ENCODE peak calls at places on chromosomes 16 and 17, in ten cellular contexts. H is neural crest cell, E is hepatocyte, W is fibroblast of lung, R is mucosa of descending colon, K is SK-N-SH, L is BE2C, Z is psoas muscle, P is IMR-90, Y is body of pancreas. J is an unnamed sample.
A peak's percentile ranks its signal among the peaks of the same experiment; 100 is the strongest.

GRCh38 chr16:85592700-85593502 is 20.2 kb upstream of the GSE1 start:
- DNase-seq in Z (no peak), P (peak; percentile 59), E (no peak), R (no peak), L (no peak), K (no peak), W (peak; percentile 62), H (no peak), Y (no peak), J (no peak)

GRCh38 chr17:2064980-2065785 is 10.3 kb downstream of the HIC1 start:
- DNase-seq in W (no peak), H (no peak), Y (no peak), E (no peak), R (no peak), Z (peak; percentile 64), K (peak; percentile 66), P (peak; percentile 68), L (peak; percentile 52), J (no peak)

GRCh38 chr17:36034127-36034526 is 16.4 kb upstream of the CCL23 start:
- DNase-seq in Y (no peak), Z (no peak), W (no peak), E (no peak), L (no peak), K (no peak), R (no peak), H (no peak), P (no peak), J (no peak)

GRCh38 chr17:14336418-14336817 is 35.5 kb downstream of the HS3ST3B1 start:
- DNase-seq in H (no peak), Y (no peak), W (no peak), R (no peak), L (no peak), E (no peak), Z (no peak), K (no peak), P (no peak), J (no peak)

GRCh38 chr17:2990396-2990795 is 73.0 kb downstream of the OR1D5 start:
- DNase-seq in P (no peak), Y (no peak), K (no peak), E (no peak), H (no peak), W (no peak), Z (no peak), R (no peak), L (no peak), J (no peak)

GRCh38 chr17:45394913-45395568 is 37.6 kb downstream of the ARHGAP27 start:
- DNase-seq in Y (peak; percentile 65), L (peak; percentile 91), K (peak; percentile 95), W (peak; percentile 91), H (peak; percentile 85), E (peak; percentile 89), R (peak; percentile 74), P (peak; percentile 90), Z (peak; percentile 67), J (peak; percentile 87)

GRCh38 chr17:10292057-10292931 is 80.5 kb downstream of the MYH13 start:
- DNase-seq in H (no peak), K (no peak), W (peak; percentile 10), P (peak; percentile 26), Y (no peak), R (no peak), E (peak; percentile 66), L (no peak), Z (peak; percentile 66), J (no peak)

GRCh38 chr16:88337021-88337420 is 45.7 kb upstream of the ZNF469 start:
- DNase-seq in H (no peak), W (no peak), K (no peak), E (no peak), Z (no peak), Y (no peak), L (no peak), P (peak; percentile 10), R (no peak), J (no peak)

GRCh38 chr17:499836-500543 is 147.4 kb upstream of the RPH3AL start:
- DNase-seq in L (no peak), W (no peak), Z (no peak), E (no peak), R (no peak), H (no peak), K (no peak), P (no peak), Y (no peak), J (no peak)

GRCh38 chr16:89917773-89918452 is 749 bp upstream of the MC1R start:
- DNase-seq in Y (peak; percentile 38), Z (peak; percentile 82), P (peak; percentile 73), R (peak; percentile 64), K (peak; percentile 82), W (peak; percentile 92), L (peak; percentile 93), H (peak; percentile 53), E (peak; percentile 86), J (peak; percentile 69)

GRCh38 chr17:74330446-74330845 is 4.4 kb downstream of the KIF19 start:
- DNase-seq in Z (no peak), L (no peak), K (no peak), P (no peak), W (no peak), Y (no peak), E (no peak), H (no peak), R (no peak), J (no peak)

GRCh38 chr16:72312862-72313261 is 140.9 kb upstream of the PMFBP1 start:
- DNase-seq in H (no peak), W (peak; percentile 68), K (no peak), E (peak; percentile 34), P (peak; percentile 25), Y (no peak), L (no peak), R (no peak), Z (no peak), J (no peak)

DNA sequence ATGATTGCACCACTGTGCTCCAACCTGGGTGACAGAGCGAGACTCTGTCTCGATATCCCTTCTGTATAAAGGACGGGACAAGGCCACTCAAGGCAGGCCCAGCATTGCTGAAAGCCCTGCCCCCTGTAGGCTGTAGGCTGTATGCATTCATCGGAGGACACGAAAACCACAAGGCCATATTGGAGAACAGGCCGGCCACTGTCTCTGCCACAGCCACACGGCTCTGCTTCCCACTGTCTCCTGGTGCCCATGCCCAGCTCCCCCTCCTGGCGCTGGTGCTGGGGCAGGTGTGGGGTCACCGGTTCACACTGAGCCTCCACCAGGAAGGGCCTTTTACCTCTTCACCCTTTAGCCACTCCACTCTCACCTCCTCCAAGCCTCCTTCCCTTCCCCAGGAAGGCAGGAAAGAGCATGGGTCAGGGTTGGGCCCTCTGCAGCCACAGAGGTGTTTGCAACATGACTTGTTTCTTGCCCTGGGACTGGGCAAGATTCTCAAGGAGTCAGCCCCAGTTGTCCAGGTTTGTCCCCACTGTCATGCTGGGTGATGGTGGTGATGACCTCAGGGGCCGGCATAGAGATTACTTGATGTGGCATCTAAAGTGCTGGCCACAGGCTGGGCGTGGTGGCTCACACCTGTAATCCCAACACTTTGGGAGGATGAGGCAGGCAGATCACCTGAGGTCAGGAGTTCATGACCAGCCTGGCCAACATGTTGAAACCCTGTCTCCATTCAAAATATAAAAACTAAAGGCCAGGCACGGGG is 5.3 kb upstream of the NTN3 start:
- DNase-seq in K (no peak), Z (no peak), Y (no peak), R (no peak), W (no peak), E (no peak), L (no peak), H (no peak), P (no peak), J (no peak)
- TF ChIP-seq CTCF in K (peak; percentile 44), Z (no peak), Y (no peak), R (no peak), W (peak; percentile 37), E (peak; percentile 13), L (peak; percentile 40), H (peak; percentile 45), P (peak; percentile 23), J (peak; percentile 31)

GRCh38 chr17:66200685-66201092 is 8.8 kb upstream of the CEP112 start:
- DNase-seq in H (peak; percentile 63), P (peak; percentile 83), Y (peak; percentile 61), E (peak; percentile 79), Z (no peak), K (peak; percentile 75), R (peak; percentile 90), W (peak; percentile 86), L (peak; percentile 72), J (peak; percentile 36)
- TF ChIP-seq CTCF in H (peak; percentile 70), P (peak; percentile 80), Y (peak; percentile 72), E (peak; percentile 80), Z (peak; percentile 30), K (peak; percentile 98), R (no peak), W (peak; percentile 76), L (peak; percentile 91), J (no peak)

GRCh38 chr17:37089998-37090397 is 141.2 kb downstream of the AATF start:
- DNase-seq in K (no peak), W (no peak), Y (no peak), P (no peak), R (peak; percentile 28), L (no peak), E (no peak), Z (no peak), H (no peak), J (no peak)

GRCh38 chr17:37086329-37086728 is 137.6 kb downstream of the AATF start:
- DNase-seq in Y (no peak), E (no peak), Z (no peak), W (no peak), H (no peak), L (no peak), P (no peak), K (no peak), R (no peak), J (no peak)

GRCh38 chr17:37087683-37088082 is 138.9 kb downstream of the AATF start:
- DNase-seq in Y (no peak), R (no peak), P (no peak), H (no peak), E (no peak), K (no peak), Z (no peak), L (no peak), W (no peak), J (no peak)

GRCh38 chr17:37088913-37089312 is 140.2 kb downstream of the AATF start:
- DNase-seq in E (no peak), Z (no peak), H (no peak), W (no peak), P (no peak), L (peak; percentile 46), K (peak; percentile 50), R (no peak), Y (no peak), J (no peak)

GRCh38 chr17:37088459-37088858 is 139.7 kb downstream of the AATF start:
- DNase-seq in Z (no peak), R (no peak), K (no peak), L (no peak), H (no peak), Y (no peak), W (no peak), P (no peak), E (peak; percentile 41), J (no peak)
- TF ChIP-seq CTCF in Z (no peak), R (no peak), K (no peak), L (no peak), H (no peak), Y (no peak), W (no peak), P (no peak), E (no peak), J (no peak)

DNA sequence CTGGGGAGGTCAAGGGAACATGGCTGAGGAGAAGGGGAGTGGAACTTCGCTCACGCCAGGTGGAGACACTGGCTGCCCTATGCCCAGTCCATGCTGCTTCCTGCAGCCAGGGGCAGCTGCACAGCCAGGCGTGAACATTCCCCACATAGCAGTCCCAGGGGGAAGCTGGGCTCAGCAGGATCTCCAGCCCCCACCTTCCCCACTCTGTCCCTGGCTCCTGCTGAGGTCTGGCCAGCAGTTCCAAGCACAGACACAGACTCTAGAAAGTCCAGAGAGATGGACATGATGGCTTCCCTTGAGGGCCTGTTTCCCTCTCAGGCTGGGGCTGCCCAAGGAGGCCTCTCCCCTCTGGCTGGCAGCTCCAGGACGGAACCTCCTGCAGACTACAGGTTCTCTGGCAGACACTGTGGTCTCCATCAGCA is 9.3 kb downstream of the JUP start:
- DNase-seq in H (no peak), P (no peak), W (no peak), Y (peak; percentile 38), E (no peak), Z (peak; percentile 49), L (peak; percentile 81), R (no peak), K (peak; percentile 69), J (peak; percentile 53)
- TF ChIP-seq CTCF in H (no peak), P (no peak), W (no peak), Y (peak; percentile 48), E (peak; percentile 5), Z (peak; percentile 37), L (peak; percentile 52), R (no peak), K (no peak), J (no peak)